ENCODE peak calls at places on chromosomes 3 and 15, in six cellular contexts. One of them, this sample, is unnamed.

GRCh38 chr15:88664151-88664778 is 25.4 kb downstream of the ISG20 start:
- DNase-seq in uterus: no peak
- DNase-seq in lower lobe of right lung: no peak
- DNase-seq in thyroid gland: peak
- DNase-seq in HepG2: no peak
- DNase-seq in NT2/D1: no peak
- DNase-seq in this sample: peak

GRCh38 chr3:50664959-50665602 is 9.6 kb upstream of the DOCK3 start:
- DNase-seq in uterus: no peak
- DNase-seq in lower lobe of right lung: no peak
- DNase-seq in thyroid gland: no peak
- DNase-seq in HepG2: no peak
- DNase-seq in NT2/D1: no peak
- DNase-seq in this sample: no peak

GRCh38 chr3:58366699-58367098 is 34.0 kb downstream of the PXK start:
- DNase-seq in uterus: no peak
- DNase-seq in lower lobe of right lung: no peak
- DNase-seq in thyroid gland: no peak
- DNase-seq in HepG2: no peak
- DNase-seq in NT2/D1: no peak
- DNase-seq in this sample: no peak

GRCh38 chr3:36904641-36905040 is 40.2 kb downstream of the TRANK1 start:
- DNase-seq in uterus: no peak
- DNase-seq in lower lobe of right lung: no peak
- DNase-seq in thyroid gland: no peak
- DNase-seq in HepG2: peak
- DNase-seq in NT2/D1: no peak
- DNase-seq in this sample: peak

GRCh38 chr3:17087509-17087908 is 202.8 kb downstream of the PLCL2 start:
- DNase-seq in uterus: no peak
- DNase-seq in lower lobe of right lung: no peak
- DNase-seq in thyroid gland: no peak
- DNase-seq in HepG2: no peak
- DNase-seq in NT2/D1: no peak
- DNase-seq in this sample: no peak

GRCh38 chr15:73232771-73233170 is 136.0 kb downstream of the HCN4 start:
- DNase-seq in uterus: no peak
- DNase-seq in lower lobe of right lung: no peak
- DNase-seq in thyroid gland: no peak
- DNase-seq in HepG2: no peak
- DNase-seq in NT2/D1: no peak
- DNase-seq in this sample: no peak

GRCh38 chr15:57330619-57331018 is 45.7 kb upstream of the CGNL1 start:
- DNase-seq in uterus: no peak
- DNase-seq in lower lobe of right lung: no peak
- DNase-seq in thyroid gland: no peak
- DNase-seq in HepG2: no peak
- DNase-seq in NT2/D1: no peak
- DNase-seq in this sample: no peak

GRCh38 chr3:165839296-165840076 is 2.3 kb upstream of the BCHE start:
- DNase-seq in uterus: no peak
- DNase-seq in lower lobe of right lung: no peak
- DNase-seq in thyroid gland: no peak
- DNase-seq in HepG2: no peak
- DNase-seq in NT2/D1: no peak
- DNase-seq in this sample: peak

GRCh38 chr3:13240928-13241618 is 167.8 kb upstream of the IQSEC1 start:
- DNase-seq in uterus: no peak
- DNase-seq in lower lobe of right lung: no peak
- DNase-seq in thyroid gland: no peak
- DNase-seq in HepG2: no peak
- DNase-seq in NT2/D1: no peak
- DNase-seq in this sample: peak

GRCh38 chr3:147368561-147369151 is 37.7 kb downstream of the ZIC4 start:
- DNase-seq in uterus: no peak
- DNase-seq in lower lobe of right lung: no peak
- DNase-seq in thyroid gland: no peak
- DNase-seq in HepG2: peak
- DNase-seq in NT2/D1: no peak
- DNase-seq in this sample: no peak

GRCh38 chr3:12501360-12502020 is 17.2 kb downstream of the TSEN2 start:
- DNase-seq in uterus: no peak
- DNase-seq in lower lobe of right lung: no peak
- DNase-seq in thyroid gland: no peak
- DNase-seq in HepG2: no peak
- DNase-seq in NT2/D1: no peak
- DNase-seq in this sample: no peak

GRCh38 chr15:66682865-66683264 is 19.2 kb upstream of the SMAD6 start:
- DNase-seq in uterus: no peak
- DNase-seq in lower lobe of right lung: no peak
- DNase-seq in thyroid gland: no peak
- DNase-seq in HepG2: no peak
- DNase-seq in NT2/D1: no peak
- DNase-seq in this sample: no peak

GRCh38 chr15:75061272-75061671 is 37.9 kb downstream of the PPCDC start:
- DNase-seq in uterus: no peak
- DNase-seq in lower lobe of right lung: no peak
- DNase-seq in thyroid gland: no peak
- DNase-seq in HepG2: no peak
- DNase-seq in NT2/D1: no peak
- DNase-seq in this sample: no peak

GRCh38 chr15:47182818-47183217 is 534.5 kb upstream of the SEMA6D start:
- DNase-seq in uterus: no peak
- DNase-seq in lower lobe of right lung: no peak
- DNase-seq in thyroid gland: no peak
- DNase-seq in HepG2: no peak
- DNase-seq in NT2/D1: no peak
- DNase-seq in this sample: no peak

GRCh38 chr3:128786434-128787020 is 60.5 kb downstream of the RAB7A start:
- DNase-seq in uterus: no peak
- DNase-seq in lower lobe of right lung: no peak
- DNase-seq in thyroid gland: no peak
- DNase-seq in HepG2: no peak
- DNase-seq in NT2/D1: no peak
- DNase-seq in this sample: no peak

GRCh38 chr3:123448503-123449091 is at the start of gene ADCY5:
- DNase-seq in uterus: no peak
- DNase-seq in lower lobe of right lung: no peak
- DNase-seq in thyroid gland: no peak
- DNase-seq in HepG2: no peak
- DNase-seq in NT2/D1: no peak
- DNase-seq in this sample: peak

GRCh38 chr3:123449092-123449985 is 449 bp upstream of the ADCY5 start:
- DNase-seq in uterus: peak
- DNase-seq in lower lobe of right lung: no peak
- DNase-seq in thyroid gland: peak
- DNase-seq in HepG2: no peak
- DNase-seq in NT2/D1: no peak
- DNase-seq in this sample: peak

GRCh38 chr3:123447749-123448502 is 964 bp downstream of the ADCY5 start:
- DNase-seq in uterus: no peak
- DNase-seq in lower lobe of right lung: no peak
- DNase-seq in thyroid gland: no peak
- DNase-seq in HepG2: no peak
- DNase-seq in NT2/D1: no peak
- DNase-seq in this sample: peak

GRCh38 chr3:123451186-123451585 is 2.3 kb upstream of the ADCY5 start:
- DNase-seq in uterus: no peak
- DNase-seq in lower lobe of right lung: no peak
- DNase-seq in thyroid gland: no peak
- DNase-seq in HepG2: peak
- DNase-seq in NT2/D1: no peak
- DNase-seq in this sample: no peak

DNA sequence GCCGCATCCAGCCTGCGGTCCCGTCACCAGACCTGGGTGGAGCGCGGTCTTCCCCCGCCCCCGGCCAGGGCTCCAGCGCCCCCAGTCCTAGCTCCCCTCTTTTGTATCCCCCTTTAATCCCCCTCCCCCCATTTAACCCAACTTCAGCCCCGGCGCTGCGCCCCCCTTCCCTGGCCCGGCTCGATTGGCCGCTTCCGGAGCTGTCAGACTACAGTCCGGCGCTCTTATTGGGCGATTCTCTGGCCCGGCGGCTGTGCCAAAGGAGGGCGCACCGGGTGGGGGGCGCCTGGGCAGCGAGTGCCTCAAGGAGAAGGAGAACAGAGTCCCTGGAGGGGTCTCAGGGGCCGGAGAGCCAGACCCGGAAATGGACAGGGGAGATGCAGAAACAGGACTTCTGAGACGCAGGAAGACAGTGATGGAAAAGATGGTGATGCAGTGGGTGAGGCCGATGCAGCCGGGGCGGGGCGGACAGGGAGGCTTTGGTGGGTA is 1.1 kb upstream of the ADCY5 start:
- DNase-seq in uterus: peak
- DNase-seq in lower lobe of right lung: no peak
- DNase-seq in thyroid gland: no peak
- DNase-seq in HepG2: no peak
- DNase-seq in NT2/D1: no peak
- DNase-seq in this sample: peak
- H3K4me3 ChIP-seq in uterus: peak
- H3K4me3 ChIP-seq in lower lobe of right lung: peak
- H3K4me3 ChIP-seq in thyroid gland: peak
- H3K4me3 ChIP-seq in HepG2: no peak
- H3K4me3 ChIP-seq in NT2/D1: peak
- H3K4me3 ChIP-seq in this sample: peak

GRCh38 chr3:133472889-133473288 is 73.0 kb downstream of the BFSP2 start:
- DNase-seq in uterus: no peak
- DNase-seq in lower lobe of right lung: no peak
- DNase-seq in thyroid gland: no peak
- DNase-seq in HepG2: no peak
- DNase-seq in NT2/D1: no peak
- DNase-seq in this sample: no peak
- H3K4me3 ChIP-seq in uterus: no peak
- H3K4me3 ChIP-seq in lower lobe of right lung: no peak
- H3K4me3 ChIP-seq in thyroid gland: no peak
- H3K4me3 ChIP-seq in HepG2: no peak
- H3K4me3 ChIP-seq in NT2/D1: no peak
- H3K4me3 ChIP-seq in this sample: no peak

GRCh38 chr3:129971368-129972052 is 3.0 kb upstream of the TRH start:
- DNase-seq in uterus: no peak
- DNase-seq in lower lobe of right lung: no peak
- DNase-seq in thyroid gland: no peak
- DNase-seq in HepG2: peak
- DNase-seq in NT2/D1: peak
- DNase-seq in this sample: peak
- H3K4me3 ChIP-seq in uterus: no peak
- H3K4me3 ChIP-seq in lower lobe of right lung: no peak
- H3K4me3 ChIP-seq in thyroid gland: no peak
- H3K4me3 ChIP-seq in HepG2: peak
- H3K4me3 ChIP-seq in NT2/D1: peak
- H3K4me3 ChIP-seq in this sample: peak

DNA sequence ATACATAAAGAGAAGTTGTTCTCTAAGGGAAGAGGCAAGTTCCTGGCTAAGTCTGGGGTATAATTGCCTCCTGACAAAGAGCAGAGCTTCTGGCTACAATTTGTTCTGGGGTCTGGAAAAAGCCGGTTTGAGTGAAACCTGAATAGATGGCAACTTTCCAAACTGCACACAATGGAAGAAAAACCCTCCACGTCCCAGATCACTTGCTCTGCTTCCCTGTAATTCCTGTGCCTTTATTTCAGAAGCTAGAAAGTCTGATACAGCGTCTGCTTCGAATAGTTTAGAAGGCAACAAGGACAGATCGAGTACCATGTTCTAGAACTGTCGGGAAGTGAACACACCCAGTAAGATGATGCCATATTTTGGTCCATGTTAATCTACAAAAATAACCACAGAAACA is 1.6 kb upstream of the WDR82 start:
- DNase-seq in uterus: no peak
- DNase-seq in lower lobe of right lung: no peak
- DNase-seq in thyroid gland: peak
- DNase-seq in HepG2: no peak
- DNase-seq in NT2/D1: no peak
- DNase-seq in this sample: no peak
- H3K4me3 ChIP-seq in uterus: no peak
- H3K4me3 ChIP-seq in lower lobe of right lung: no peak
- H3K4me3 ChIP-seq in thyroid gland: no peak
- H3K4me3 ChIP-seq in HepG2: no peak
- H3K4me3 ChIP-seq in NT2/D1: no peak
- H3K4me3 ChIP-seq in this sample: no peak

DNA sequence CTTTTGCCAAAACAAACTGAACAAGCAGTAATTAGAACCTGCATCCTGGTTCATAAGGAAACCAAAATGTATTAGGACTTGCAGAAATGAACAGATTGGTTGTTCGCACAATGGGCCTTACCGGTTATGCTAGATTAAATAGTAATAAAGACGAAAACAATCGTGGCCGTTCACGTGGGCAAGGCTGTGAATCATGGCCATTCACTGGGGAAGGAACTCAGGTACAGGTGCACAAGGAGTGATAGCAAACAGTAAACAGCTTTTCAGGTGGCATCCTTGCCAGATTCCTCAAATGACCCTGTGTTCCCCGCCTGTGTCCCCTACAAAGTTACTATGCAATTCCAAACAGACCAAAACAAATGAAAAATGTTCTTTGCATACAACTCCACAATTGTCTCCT is 8.2 kb downstream of the LRIG1 start:
- DNase-seq in uterus: no peak
- DNase-seq in lower lobe of right lung: no peak
- DNase-seq in thyroid gland: no peak
- DNase-seq in HepG2: no peak
- DNase-seq in NT2/D1: no peak
- DNase-seq in this sample: no peak
- H3K4me3 ChIP-seq in uterus: no peak
- H3K4me3 ChIP-seq in lower lobe of right lung: no peak
- H3K4me3 ChIP-seq in thyroid gland: no peak
- H3K4me3 ChIP-seq in HepG2: no peak
- H3K4me3 ChIP-seq in NT2/D1: no peak
- H3K4me3 ChIP-seq in this sample: peak